ENCODE peak calls at places on chromosome X, in six cellular contexts. T is mucosa of descending colon, N is fibroblast of mammary gland, V is breast epithelium, B is cardiac muscle cell, H is brain microvascular endothelial cell. M is an unnamed sample.

GRCh38 chrX:22634081-22634480 is 361.4 kb downstream of the CBLL2 start:
- DNase-seq in T (no peak), N (peak), V (no peak), B (peak), H (peak), M (peak)

GRCh38 chrX:7950865-7951264 is 23.7 kb upstream of the PNPLA4 start:
- DNase-seq in T (no peak), N (no peak), V (no peak), B (no peak), H (no peak), M (no peak)

GRCh38 chrX:101291204-101291603 is at the start of gene TAF7L:
- DNase-seq in T (peak), N (peak), V (no peak), B (peak), H (no peak), M (no peak)

GRCh38 chrX:129833153-129834004 is 10.3 kb downstream of the ZDHHC9 start:
- DNase-seq in T (no peak), N (peak), V (no peak), B (peak), H (peak), M (no peak)

GRCh38 chrX:11352296-11352741 is 59.1 kb downstream of the AMELX start:
- DNase-seq in T (no peak), N (peak), V (no peak), B (peak), H (no peak), M (no peak)

GRCh38 chrX:146186540-146186939 is 368.9 kb downstream of the SLITRK2 start:
- DNase-seq in T (no peak), N (no peak), V (no peak), B (no peak), H (no peak), M (no peak)

GRCh38 chrX:11138498-11139390 is 27.6 kb downstream of the HCCS start:
- DNase-seq in T (no peak), N (no peak), V (no peak), B (no peak), H (no peak), M (no peak)

GRCh38 chrX:11461181-11462001 is 168.2 kb downstream of the AMELX start:
- DNase-seq in T (no peak), N (peak), V (no peak), B (peak), H (peak), M (no peak)

GRCh38 chrX:150310417-150310816 is 52.7 kb upstream of the MAMLD1 start:
- DNase-seq in T (no peak), N (no peak), V (no peak), B (no peak), H (no peak), M (no peak)

GRCh38 chrX:129932792-129933321 is 26.9 kb downstream of the UTP14A start:
- DNase-seq in T (peak), N (no peak), V (no peak), B (no peak), H (no peak), M (no peak)

GRCh38 chrX:122582280-122582679 is 601.8 kb upstream of the GRIA3 start:
- DNase-seq in T (no peak), N (peak), V (no peak), B (no peak), H (no peak), M (no peak)

GRCh38 chrX:119871599-119872395 is at the start of the genes NDUFA1 and RNF113A:
- DNase-seq in T (peak), N (peak), V (peak), B (peak), H (peak), M (peak)

GRCh38 chrX:54446084-54446483 is 5.9 kb downstream of the TSR2 start:
- DNase-seq in T (no peak), N (no peak), V (no peak), B (no peak), H (no peak), M (no peak)

GRCh38 chrX:110394653-110395052 is 36.0 kb downstream of the RTL9 start:
- DNase-seq in T (no peak), N (peak), V (no peak), B (peak), H (peak), M (peak)

GRCh38 chrX:47900833-47901232 is 64.1 kb downstream of the ZNF81 start:
- DNase-seq in T (no peak), N (no peak), V (no peak), B (no peak), H (no peak), M (no peak)

GRCh38 chrX:140764401-140764919 is 54.9 kb downstream of the LINC00632 start:
- DNase-seq in T (no peak), N (peak), V (no peak), B (peak), H (peak), M (no peak)

GRCh38 chrX:106481341-106481740 is 130.4 kb upstream of the RADX start:
- DNase-seq in T (peak), N (peak), V (no peak), B (peak), H (peak), M (no peak)

GRCh38 chrX:41429592-41429991 is 17.6 kb upstream of the NYX start:
- DNase-seq in T (no peak), N (no peak), V (no peak), B (no peak), H (no peak), M (no peak)

GRCh38 chrX:118727686-118728339 is 407 bp downstream of the IL13RA1 start:
- DNase-seq in T (peak), N (peak), V (no peak), B (peak), H (no peak), M (no peak)

GRCh38 chrX:43469391-43470054 is 186.6 kb upstream of the MAOA start:
- DNase-seq in T (no peak), N (no peak), V (no peak), B (no peak), H (no peak), M (no peak)

GRCh38 chrX:108105473-108105872 is 13.9 kb downstream of the ATG4A start:
- DNase-seq in T (no peak), N (no peak), V (no peak), B (no peak), H (no peak), M (no peak)

GRCh38 chrX:68929332-68930150 is 100.7 kb downstream of the EFNB1 start:
- DNase-seq in T (no peak), N (peak), V (no peak), B (peak), H (peak), M (peak)

GRCh38 chrX:76064825-76065224 is 108.0 kb upstream of the PBDC1 start:
- DNase-seq in T (no peak), N (no peak), V (no peak), B (no peak), H (no peak), M (no peak)

GRCh38 chrX:12792711-12793110 is 1.5 kb downstream of the PRPS2 start:
- DNase-seq in T (no peak), N (no peak), V (no peak), B (no peak), H (no peak), M (no peak)
- H3K4me3 ChIP-seq in T (no peak), N (peak), V (no peak), B (no peak), H (no peak), M (no peak)

DNA sequence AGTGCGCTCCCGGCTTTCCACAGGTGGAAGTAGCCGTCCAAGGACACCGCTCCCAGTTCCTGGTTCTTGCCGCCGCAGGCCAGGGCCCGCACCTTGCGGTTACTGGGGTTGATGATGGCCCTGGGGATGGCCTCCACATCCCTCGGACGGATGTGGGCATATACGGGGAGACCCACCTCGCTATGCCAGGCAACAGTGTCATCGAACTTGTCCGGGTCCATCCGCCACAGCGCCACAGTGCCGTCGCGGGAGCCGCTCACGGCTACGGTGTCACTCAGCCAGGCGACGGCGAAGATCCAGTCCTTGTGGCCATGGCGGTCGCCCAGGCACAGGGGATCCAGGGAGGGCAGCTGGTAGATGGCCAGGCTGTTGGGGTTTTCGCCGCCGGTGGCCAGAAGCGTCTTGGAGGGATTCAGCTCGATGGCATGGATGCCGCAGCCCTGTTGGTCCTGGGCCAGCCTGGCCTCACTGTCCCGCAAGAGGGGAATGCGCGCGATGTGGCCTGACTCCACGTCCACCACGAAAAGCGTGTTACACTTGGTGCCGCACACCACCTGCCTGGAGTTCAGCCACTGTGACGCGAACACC is 795 bp downstream of the DCAF12L1 start:
- DNase-seq in T (no peak), N (no peak), V (no peak), B (no peak), H (no peak), M (no peak)
- H3K4me3 ChIP-seq in T (no peak), N (no peak), V (no peak), B (peak), H (no peak), M (no peak)

DNA sequence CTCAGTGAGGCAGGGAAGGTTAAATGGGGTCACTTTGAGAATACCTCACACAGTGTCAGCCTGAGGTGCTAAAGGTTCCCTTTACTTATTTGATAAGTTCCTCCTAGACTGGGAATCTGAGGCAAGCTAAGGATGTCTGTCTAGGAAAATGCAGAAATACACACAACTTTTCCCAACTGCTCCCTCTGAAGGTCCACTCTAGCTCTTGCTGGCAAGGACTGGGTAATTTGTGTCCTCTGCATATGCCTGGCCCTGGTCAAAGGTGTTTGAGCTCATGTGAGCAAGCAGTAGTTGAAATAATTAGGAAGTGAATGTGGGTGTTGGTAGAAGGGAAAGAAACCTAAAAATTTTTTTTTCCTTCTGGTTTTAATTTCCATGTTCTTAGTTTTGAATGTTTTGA is 21.3 kb downstream of the TXLNG start:
- DNase-seq in T (no peak), N (peak), V (no peak), B (peak), H (no peak), M (no peak)
- H3K4me3 ChIP-seq in T (no peak), N (no peak), V (peak), B (no peak), H (no peak), M (no peak)

DNA sequence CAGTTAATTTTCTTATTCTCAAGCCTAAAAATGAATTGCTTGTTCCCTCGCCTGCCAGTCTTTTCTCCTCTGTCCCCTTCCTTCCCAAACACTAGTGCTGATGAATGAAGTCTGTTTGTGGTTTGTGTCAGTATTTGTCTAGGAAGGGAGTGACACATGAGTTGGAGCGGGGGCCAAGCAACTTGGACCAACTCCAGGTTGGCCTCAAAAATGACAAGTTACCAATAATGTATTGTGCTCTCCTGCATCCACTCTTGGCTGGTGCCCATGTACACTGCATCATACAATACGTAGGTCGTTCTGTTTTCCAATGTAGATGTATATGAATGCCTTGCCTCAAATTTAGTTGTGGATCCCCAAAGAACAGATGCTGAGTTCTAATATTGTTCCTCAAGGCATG is 223.0 kb upstream of the GPC4 start:
- DNase-seq in T (no peak), N (peak), V (no peak), B (peak), H (no peak), M (no peak)
- H3K4me3 ChIP-seq in T (no peak), N (no peak), V (no peak), B (no peak), H (no peak), M (no peak)

GRCh38 chrX:45322382-45322781 is 121.7 kb upstream of the DIPK2B start:
- DNase-seq in T (peak), N (peak), V (no peak), B (peak), H (peak), M (peak)

GRCh38 chrX:45323387-45323786 is 122.7 kb upstream of the DIPK2B start:
- DNase-seq in T (no peak), N (no peak), V (no peak), B (no peak), H (no peak), M (no peak)

GRCh38 chrX:45322820-45323219 is 122.1 kb upstream of the DIPK2B start:
- DNase-seq in T (no peak), N (peak), V (no peak), B (peak), H (no peak), M (no peak)

GRCh38 chrX:45329217-45329616 is 128.5 kb upstream of the DIPK2B start:
- DNase-seq in T (no peak), N (no peak), V (no peak), B (no peak), H (no peak), M (no peak)

GRCh38 chrX:45324941-45325340 is 124.3 kb upstream of the DIPK2B start:
- DNase-seq in T (no peak), N (peak), V (no peak), B (peak), H (peak), M (no peak)
- H3K4me3 ChIP-seq in T (no peak), N (no peak), V (no peak), B (no peak), H (no peak), M (no peak)

DNA sequence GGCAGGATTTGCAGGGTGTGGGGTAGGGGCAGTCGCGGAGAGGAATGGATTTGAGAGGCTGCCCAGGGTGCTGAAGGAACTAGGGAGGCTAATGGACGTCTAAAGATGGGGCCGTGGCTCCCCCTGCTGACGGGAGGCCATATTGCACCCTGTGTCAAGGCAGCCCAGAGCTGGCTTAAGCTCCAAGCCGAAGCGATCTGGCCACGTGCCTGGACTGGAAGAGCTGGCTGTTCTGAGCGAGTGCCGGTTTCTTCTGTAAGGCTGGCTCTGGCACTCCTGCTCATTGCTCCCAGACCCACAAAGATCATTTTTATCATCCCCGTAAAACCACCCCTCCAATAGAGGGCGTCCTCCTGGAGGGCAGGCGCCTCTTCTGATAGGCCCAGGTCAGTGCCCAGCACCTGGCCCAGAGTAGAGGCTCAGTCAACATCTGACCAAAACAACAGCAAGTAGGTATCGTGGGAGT is 5.6 kb downstream of the PNCK start:
- DNase-seq in T (peak), N (peak), V (peak), B (peak), H (peak), M (peak)
- H3K4me3 ChIP-seq in T (no peak), N (no peak), V (peak), B (no peak), H (no peak), M (peak)

GRCh38 chrX:39948564-39948963 is 149.2 kb downstream of the BCOR start:
- DNase-seq in T (no peak), N (no peak), V (no peak), B (no peak), H (no peak), M (no peak)
- H3K4me3 ChIP-seq in T (no peak), N (no peak), V (no peak), B (no peak), H (no peak), M (no peak)

GRCh38 chrX:46152756-46153155 is 392.5 kb downstream of the ZNF674 start:
- DNase-seq in T (no peak), N (peak), V (no peak), B (peak), H (no peak), M (no peak)
- H3K4me3 ChIP-seq in T (no peak), N (no peak), V (no peak), B (no peak), H (no peak), M (no peak)